ENCODE peak calls at places on chromosomes 1 and 21, in four cellular contexts. D, C, V and G are unnamed samples.

GRCh38 chr1:32240140-32240951 is 6.7 kb upstream of the FAM167B start:
- ATAC-seq in C (no peak), V (peak), D (peak), G (peak)

GRCh38 chr1:202688401-202688800 is 21.9 kb downstream of the SYT2 start:
- ATAC-seq in C (no peak), D (no peak), V (no peak), G (no peak)

GRCh38 chr1:208731976-208732821 is 488.0 kb upstream of the PLXNA2 start:
- ATAC-seq in V (peak), D (no peak), C (no peak), G (no peak)

GRCh38 chr1:192776998-192777397 is 31.8 kb upstream of the RGS2 start:
- ATAC-seq in C (no peak), V (no peak), D (no peak), G (no peak)

GRCh38 chr21:26684866-26685265 is 111.8 kb upstream of the CYYR1 start:
- ATAC-seq in D (no peak), V (no peak), C (no peak), G (no peak)

GRCh38 chr1:235023197-235024044 is 105.2 kb downstream of the TOMM20 start:
- ATAC-seq in D (no peak), V (peak), C (no peak), G (no peak)

GRCh38 chr1:241964550-241965241 is 7.1 kb downstream of the BECN2 start:
- ATAC-seq in D (no peak), C (peak), V (no peak), G (peak)

GRCh38 chr1:184709418-184709817 is 45.2 kb downstream of the EDEM3 start:
- ATAC-seq in D (no peak), V (no peak), C (no peak), G (no peak)

GRCh38 chr21:31180256-31181088 is 142.2 kb upstream of the KRTAP19-8 start:
- ATAC-seq in C (peak), D (peak), V (peak), G (no peak)

DNA sequence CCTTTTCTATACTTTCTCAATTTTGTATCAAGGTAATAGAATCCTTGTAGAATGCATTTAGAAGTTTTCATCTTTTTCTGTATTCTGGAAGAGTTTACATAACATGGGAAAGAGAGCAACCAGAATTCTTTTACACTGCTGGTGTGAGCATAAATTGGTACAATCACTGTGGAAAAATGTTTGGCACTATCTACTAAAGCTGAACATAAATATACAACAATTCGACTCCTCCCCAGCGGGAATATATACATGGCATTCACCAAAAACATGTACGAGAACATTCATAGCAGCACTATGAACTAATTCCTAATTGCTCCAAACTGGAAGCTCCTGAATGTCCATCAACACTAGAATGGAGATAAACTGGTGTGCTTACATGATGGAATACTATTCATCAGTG is 1.8 kb upstream of the ACBD6 start:
- ATAC-seq in D (no peak), V (no peak), C (no peak), G (no peak)
- TF ChIP-seq EP300 in D (no peak), V (no peak), C (no peak), G (no peak)

GRCh38 chr1:45677751-45678245 is 8.5 kb downstream of the GPBP1L1 start:
- ATAC-seq in V (no peak), C (no peak), D (no peak), G (no peak)
- TF ChIP-seq CTCF in V (no peak), C (no peak), D (no peak), G (no peak)

DNA sequence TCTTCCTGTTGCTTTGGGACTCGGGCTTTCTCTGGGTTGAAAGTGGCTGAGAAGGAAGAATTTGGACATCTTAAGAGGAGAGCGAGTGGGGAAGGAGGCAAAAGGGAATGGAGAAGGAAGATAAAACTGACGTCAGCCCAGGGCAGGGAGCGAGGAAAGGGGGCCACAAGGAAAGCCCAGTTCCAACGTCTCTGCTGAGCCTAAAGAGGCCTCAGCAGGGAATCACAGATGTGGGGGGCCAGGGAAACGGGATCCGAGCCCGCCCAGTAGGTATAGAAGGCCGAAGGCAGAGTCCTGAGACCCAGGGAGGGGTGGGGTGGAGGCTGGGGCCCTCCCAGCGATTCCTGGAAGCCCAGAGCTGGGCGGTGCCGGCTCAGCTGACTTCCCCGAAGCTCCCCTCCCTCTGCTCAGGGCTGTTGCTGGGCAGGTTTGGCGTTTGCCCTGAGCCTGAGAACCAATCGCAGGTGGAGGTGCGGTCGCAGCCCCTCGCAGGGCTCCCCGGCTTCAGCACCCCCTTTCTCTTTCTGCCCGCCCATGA is 12.7 kb downstream of the ADAMTSL4 start:
- ATAC-seq in V (peak), C (peak), D (peak), G (peak)
- TF ChIP-seq EP300 in V (no peak), C (peak), D (no peak), G (no peak)

DNA sequence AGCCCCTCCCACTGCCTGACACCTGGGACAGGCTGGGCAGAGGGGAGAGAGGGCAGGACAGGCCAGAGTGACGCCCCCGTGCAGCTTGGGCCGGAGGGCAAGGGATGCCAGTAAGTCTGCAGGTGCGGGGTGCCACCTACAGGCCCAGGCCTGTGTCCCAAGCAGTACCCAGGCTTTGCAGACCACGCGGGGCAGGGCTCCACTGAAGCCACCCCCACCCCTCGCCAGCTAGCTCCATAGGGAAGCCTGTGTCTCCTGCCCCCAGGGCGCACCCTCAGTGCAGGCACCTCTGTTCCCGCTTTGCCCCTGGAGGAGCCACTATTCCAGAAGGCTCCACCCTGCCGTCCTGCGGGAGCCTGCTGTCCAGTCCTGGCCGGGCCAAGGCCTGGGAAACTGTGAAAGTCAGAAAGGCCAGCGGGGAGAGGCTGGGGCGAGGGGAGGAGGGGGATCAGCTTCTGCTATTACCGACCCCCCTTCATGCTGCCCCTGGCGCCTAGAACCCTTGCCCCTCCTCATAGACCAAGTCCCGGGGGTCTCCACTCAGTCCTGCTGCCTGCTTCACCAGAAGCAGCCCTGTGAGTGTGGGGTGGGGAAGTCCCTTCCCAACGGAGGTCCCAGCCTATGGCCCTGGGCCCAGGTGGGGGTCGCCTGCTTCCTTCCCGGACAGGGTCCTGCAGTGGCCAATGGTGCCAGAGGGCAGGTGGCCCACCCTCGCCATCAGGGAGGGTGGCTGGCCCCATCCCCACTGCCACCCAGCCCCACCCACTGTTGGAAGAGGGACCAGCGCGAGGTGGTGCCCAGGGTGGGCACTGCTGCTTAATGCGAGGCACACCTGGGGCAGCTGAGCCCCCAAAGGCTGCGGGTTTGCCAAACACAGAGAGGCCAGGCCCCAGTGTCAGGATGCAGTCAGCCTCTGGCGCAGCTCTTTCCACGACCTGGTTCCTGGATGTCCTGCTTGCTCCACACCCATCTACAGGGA is 54.4 kb downstream of the KCNAB2 start:
- ATAC-seq in D (peak), C (peak), V (peak), G (no peak)
- TF ChIP-seq CTCF in D (no peak), C (no peak), V (no peak), G (no peak)

GRCh38 chr1:112359961-112360767 is 35.9 kb upstream of the CTTNBP2NL start:
- ATAC-seq in D (no peak), C (no peak), V (no peak), G (peak)
- TF ChIP-seq EP300 in D (no peak), C (no peak), V (no peak), G (peak)

GRCh38 chr1:61842863-61843514 is 100.7 kb downstream of the PATJ start:
- ATAC-seq in C (peak), D (peak), V (no peak), G (no peak)
- TF ChIP-seq CTCF in C (peak), D (no peak), V (no peak), G (no peak)

GRCh38 chr21:36696390-36696639 is 2.6 kb upstream of the SIM2 start:
- ATAC-seq in V (no peak), C (no peak), D (no peak), G (no peak)
- TF ChIP-seq EP300 in V (no peak), C (no peak), D (no peak), G (no peak)